ENCODE peak calls at places on chromosomes 4 and X, in ten cellular contexts. One of them, this sample, is unnamed.
A peak's percentile ranks its signal among the peaks of the same experiment; 100 is the strongest.

GRCh38 chrX:150478496-150479492 is 89.6 kb upstream of the MTM1 start:
- DNase-seq in CD8-positive, alpha-beta T cell: no peak
- DNase-seq in testis: no peak
- DNase-seq in lower lobe of right lung: no peak
- DNase-seq in CD4-positive, alpha-beta memory T cell: peak; percentile 20
- DNase-seq in tibial artery: no peak
- DNase-seq in endodermal cell: no peak
- DNase-seq in GM12878: no peak
- DNase-seq in upper lobe of right lung: no peak
- DNase-seq in ovary: no peak
- DNase-seq in this sample: no peak

GRCh38 chrX:36434521-36434920 is 515.0 kb downstream of the CFAP47 start:
- DNase-seq in CD8-positive, alpha-beta T cell: no peak
- DNase-seq in testis: no peak
- DNase-seq in lower lobe of right lung: no peak
- DNase-seq in CD4-positive, alpha-beta memory T cell: no peak
- DNase-seq in tibial artery: no peak
- DNase-seq in endodermal cell: no peak
- DNase-seq in GM12878: no peak
- DNase-seq in upper lobe of right lung: no peak
- DNase-seq in ovary: no peak
- DNase-seq in this sample: no peak

GRCh38 chr4:140149851-140150635 is 3.9 kb downstream of the MAML3 start:
- DNase-seq in CD8-positive, alpha-beta T cell: peak; percentile 43
- DNase-seq in testis: peak; percentile 87
- DNase-seq in lower lobe of right lung: peak; percentile 84
- DNase-seq in CD4-positive, alpha-beta memory T cell: peak; percentile 63
- DNase-seq in tibial artery: peak; percentile 75
- DNase-seq in endodermal cell: peak; percentile 89
- DNase-seq in GM12878: no peak
- DNase-seq in upper lobe of right lung: peak; percentile 88
- DNase-seq in ovary: peak; percentile 85
- DNase-seq in this sample: peak; percentile 78

GRCh38 chrX:70026112-70026850 is 23.5 kb downstream of the AWAT2 start:
- DNase-seq in CD8-positive, alpha-beta T cell: no peak
- DNase-seq in testis: no peak
- DNase-seq in lower lobe of right lung: no peak
- DNase-seq in CD4-positive, alpha-beta memory T cell: no peak
- DNase-seq in tibial artery: no peak
- DNase-seq in endodermal cell: no peak
- DNase-seq in GM12878: no peak
- DNase-seq in upper lobe of right lung: no peak
- DNase-seq in ovary: no peak
- DNase-seq in this sample: no peak

GRCh38 chrX:23525531-23525930 is 141.8 kb upstream of the PRDX4 start:
- DNase-seq in CD8-positive, alpha-beta T cell: no peak
- DNase-seq in testis: no peak
- DNase-seq in lower lobe of right lung: no peak
- DNase-seq in CD4-positive, alpha-beta memory T cell: no peak
- DNase-seq in tibial artery: no peak
- DNase-seq in endodermal cell: no peak
- DNase-seq in GM12878: no peak
- DNase-seq in upper lobe of right lung: no peak
- DNase-seq in ovary: no peak
- DNase-seq in this sample: no peak

GRCh38 chr4:103429283-103429682 is 231.1 kb upstream of the CENPE start:
- DNase-seq in CD8-positive, alpha-beta T cell: no peak
- DNase-seq in testis: peak; percentile 32
- DNase-seq in lower lobe of right lung: no peak
- DNase-seq in CD4-positive, alpha-beta memory T cell: no peak
- DNase-seq in tibial artery: no peak
- DNase-seq in endodermal cell: peak; percentile 80
- DNase-seq in GM12878: no peak
- DNase-seq in upper lobe of right lung: no peak
- DNase-seq in ovary: no peak
- DNase-seq in this sample: no peak

GRCh38 chr4:108681321-108681809 is 31.0 kb downstream of the OSTC start:
- DNase-seq in CD8-positive, alpha-beta T cell: no peak
- DNase-seq in testis: no peak
- DNase-seq in lower lobe of right lung: no peak
- DNase-seq in CD4-positive, alpha-beta memory T cell: no peak
- DNase-seq in tibial artery: no peak
- DNase-seq in endodermal cell: no peak
- DNase-seq in GM12878: no peak
- DNase-seq in upper lobe of right lung: no peak
- DNase-seq in ovary: no peak
- DNase-seq in this sample: no peak

GRCh38 chrX:27254663-27255062 is 208.5 kb downstream of the PPP4R3C start:
- DNase-seq in CD8-positive, alpha-beta T cell: no peak
- DNase-seq in testis: no peak
- DNase-seq in lower lobe of right lung: no peak
- DNase-seq in CD4-positive, alpha-beta memory T cell: no peak
- DNase-seq in tibial artery: no peak
- DNase-seq in endodermal cell: no peak
- DNase-seq in GM12878: no peak
- DNase-seq in upper lobe of right lung: no peak
- DNase-seq in ovary: no peak
- DNase-seq in this sample: no peak

GRCh38 chr4:26594371-26594770 is 10.5 kb downstream of the TBC1D19 start:
- DNase-seq in CD8-positive, alpha-beta T cell: no peak
- DNase-seq in testis: no peak
- DNase-seq in lower lobe of right lung: no peak
- DNase-seq in CD4-positive, alpha-beta memory T cell: no peak
- DNase-seq in tibial artery: no peak
- DNase-seq in endodermal cell: no peak
- DNase-seq in GM12878: no peak
- DNase-seq in upper lobe of right lung: no peak
- DNase-seq in ovary: no peak
- DNase-seq in this sample: no peak

GRCh38 chr4:26584725-26585124 is 841 bp downstream of the TBC1D19 start:
- DNase-seq in CD8-positive, alpha-beta T cell: no peak
- DNase-seq in testis: no peak
- DNase-seq in lower lobe of right lung: no peak
- DNase-seq in CD4-positive, alpha-beta memory T cell: no peak
- DNase-seq in tibial artery: no peak
- DNase-seq in endodermal cell: no peak
- DNase-seq in GM12878: no peak
- DNase-seq in upper lobe of right lung: no peak
- DNase-seq in ovary: no peak
- DNase-seq in this sample: no peak

GRCh38 chr4:26594778-26595177 is 10.9 kb downstream of the TBC1D19 start:
- DNase-seq in CD8-positive, alpha-beta T cell: no peak
- DNase-seq in testis: no peak
- DNase-seq in lower lobe of right lung: no peak
- DNase-seq in CD4-positive, alpha-beta memory T cell: no peak
- DNase-seq in tibial artery: no peak
- DNase-seq in endodermal cell: no peak
- DNase-seq in GM12878: no peak
- DNase-seq in upper lobe of right lung: no peak
- DNase-seq in ovary: no peak
- DNase-seq in this sample: no peak

GRCh38 chr4:26590639-26591038 is 6.8 kb downstream of the TBC1D19 start:
- DNase-seq in CD8-positive, alpha-beta T cell: no peak
- DNase-seq in testis: no peak
- DNase-seq in lower lobe of right lung: no peak
- DNase-seq in CD4-positive, alpha-beta memory T cell: no peak
- DNase-seq in tibial artery: no peak
- DNase-seq in endodermal cell: no peak
- DNase-seq in GM12878: no peak
- DNase-seq in upper lobe of right lung: no peak
- DNase-seq in ovary: no peak
- DNase-seq in this sample: no peak

DNA sequence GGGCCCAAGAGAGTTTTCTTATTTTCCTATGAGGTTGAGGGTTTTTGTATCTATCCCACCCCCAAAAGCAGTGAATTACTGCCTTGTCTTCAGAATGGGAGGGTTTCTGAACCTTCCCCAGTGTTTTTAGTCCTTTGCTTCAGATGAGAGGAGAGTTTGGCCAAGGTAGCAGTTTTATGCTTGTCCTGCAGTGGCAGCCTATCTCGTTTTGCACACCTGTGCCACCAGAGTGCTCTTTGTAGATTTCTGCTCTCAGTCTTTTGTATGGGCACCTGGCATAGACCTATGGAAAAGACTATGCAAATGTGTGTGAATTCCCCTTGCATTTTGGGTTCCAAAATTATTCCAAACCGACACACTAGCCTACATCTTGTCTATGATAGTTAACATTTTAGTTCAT is 5.8 kb downstream of the TBC1D19 start:
- DNase-seq in CD8-positive, alpha-beta T cell: no peak
- DNase-seq in testis: no peak
- DNase-seq in lower lobe of right lung: no peak
- DNase-seq in CD4-positive, alpha-beta memory T cell: no peak
- DNase-seq in tibial artery: no peak
- DNase-seq in endodermal cell: peak; percentile 44
- DNase-seq in GM12878: no peak
- DNase-seq in upper lobe of right lung: no peak
- DNase-seq in ovary: no peak
- DNase-seq in this sample: no peak
- H3K27me3 ChIP-seq in CD8-positive, alpha-beta T cell: no peaks in the 10 kb centered on the region
- H3K27me3 ChIP-seq in testis: no peaks in the 10 kb centered on the region
- H3K27me3 ChIP-seq in lower lobe of right lung: no peaks in the 10 kb centered on the region
- H3K27me3 ChIP-seq in CD4-positive, alpha-beta memory T cell: no peaks in the 10 kb centered on the region
- H3K27me3 ChIP-seq in tibial artery: no peaks in the 10 kb centered on the region
- H3K27me3 ChIP-seq in endodermal cell: no peaks in the 10 kb centered on the region
- H3K27me3 ChIP-seq in GM12878: no peaks in the 10 kb centered on the region
- H3K27me3 ChIP-seq in upper lobe of right lung: no peaks in the 10 kb centered on the region
- H3K27me3 ChIP-seq in ovary: no peaks in the 10 kb centered on the region
- H3K27me3 ChIP-seq in this sample: no peaks in the 10 kb centered on the region

GRCh38 chr4:55635760-55636621 is at the start of gene NMU:
- DNase-seq in CD8-positive, alpha-beta T cell: no peak
- DNase-seq in testis: peak; percentile 42
- DNase-seq in lower lobe of right lung: peak; percentile 78
- DNase-seq in CD4-positive, alpha-beta memory T cell: peak; percentile 15
- DNase-seq in tibial artery: peak; percentile 24
- DNase-seq in endodermal cell: peak; percentile 85
- DNase-seq in GM12878: no peak
- DNase-seq in upper lobe of right lung: peak; percentile 86
- DNase-seq in ovary: peak; percentile 31
- DNase-seq in this sample: peak; percentile 17
- H3K27ac ChIP-seq in CD8-positive, alpha-beta T cell: no peak within 1 kb of the TSS
- H3K27ac ChIP-seq in testis: no peak within 1 kb of the TSS
- H3K27ac ChIP-seq in lower lobe of right lung: no peak within 1 kb of the TSS
- H3K27ac ChIP-seq in CD4-positive, alpha-beta memory T cell: no peak within 1 kb of the TSS
- H3K27ac ChIP-seq in tibial artery: no peak within 1 kb of the TSS
- H3K27ac ChIP-seq in endodermal cell: no peak within 1 kb of the TSS
- H3K27ac ChIP-seq in GM12878: no peak within 1 kb of the TSS
- H3K27ac ChIP-seq in upper lobe of right lung: no peak within 1 kb of the TSS
- H3K27ac ChIP-seq in ovary: no peak within 1 kb of the TSS
- H3K27ac ChIP-seq in this sample: peak within 1 kb of the TSS; percentile 75

DNA sequence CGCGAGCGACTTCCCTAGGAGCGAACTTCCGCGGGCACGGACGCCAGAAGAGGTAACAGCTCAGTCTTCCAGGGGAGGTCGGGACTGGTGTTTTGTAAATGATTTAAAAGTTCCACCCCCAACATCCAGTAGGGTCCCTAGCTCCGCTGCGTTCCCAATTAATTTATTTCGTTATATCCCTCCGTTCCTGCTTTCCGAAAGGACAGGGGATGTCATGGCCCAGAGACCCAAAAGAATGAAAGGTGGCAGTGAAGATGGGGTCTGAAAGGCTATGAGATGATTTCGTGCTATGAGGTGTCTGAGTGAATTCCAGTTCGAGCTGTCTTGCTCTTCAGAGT is 373 bp upstream of the SMIM43 start:
- DNase-seq in CD8-positive, alpha-beta T cell: no peak
- DNase-seq in testis: no peak
- DNase-seq in lower lobe of right lung: no peak
- DNase-seq in CD4-positive, alpha-beta memory T cell: no peak
- DNase-seq in tibial artery: no peak
- DNase-seq in endodermal cell: no peak
- DNase-seq in GM12878: no peak
- DNase-seq in upper lobe of right lung: no peak
- DNase-seq in ovary: no peak
- DNase-seq in this sample: no peak
- H3K4me3 ChIP-seq in CD8-positive, alpha-beta T cell: no peak overlapping the region
- H3K4me3 ChIP-seq in testis: peak overlapping the region; percentile 55
- H3K4me3 ChIP-seq in lower lobe of right lung: peak overlapping the region; percentile 47
- H3K4me3 ChIP-seq in CD4-positive, alpha-beta memory T cell: no peak overlapping the region
- H3K4me3 ChIP-seq in tibial artery: peak overlapping the region; percentile 20
- H3K4me3 ChIP-seq in endodermal cell: peak overlapping the region; percentile 80
- H3K4me3 ChIP-seq in GM12878: peak overlapping the region; percentile 2
- H3K4me3 ChIP-seq in upper lobe of right lung: peak overlapping the region; percentile 46
- H3K4me3 ChIP-seq in ovary: no peak overlapping the region
- H3K4me3 ChIP-seq in this sample: no peak overlapping the region

GRCh38 chr4:3483471-3483921 is 20.4 kb downstream of the DOK7 start:
- DNase-seq in CD8-positive, alpha-beta T cell: no peak
- DNase-seq in testis: no peak
- DNase-seq in lower lobe of right lung: no peak
- DNase-seq in CD4-positive, alpha-beta memory T cell: no peak
- DNase-seq in tibial artery: peak; percentile 76
- DNase-seq in endodermal cell: no peak
- DNase-seq in GM12878: no peak
- DNase-seq in upper lobe of right lung: no peak
- DNase-seq in ovary: no peak
- DNase-seq in this sample: no peak

GRCh38 chr4:3481113-3481531 is 18.0 kb downstream of the DOK7 start:
- DNase-seq in CD8-positive, alpha-beta T cell: no peak
- DNase-seq in testis: no peak
- DNase-seq in lower lobe of right lung: no peak
- DNase-seq in CD4-positive, alpha-beta memory T cell: no peak
- DNase-seq in tibial artery: no peak
- DNase-seq in endodermal cell: peak; percentile 86
- DNase-seq in GM12878: no peak
- DNase-seq in upper lobe of right lung: no peak
- DNase-seq in ovary: no peak
- DNase-seq in this sample: no peak

GRCh38 chr4:3482707-3483106 is 19.6 kb downstream of the DOK7 start:
- DNase-seq in CD8-positive, alpha-beta T cell: no peak
- DNase-seq in testis: no peak
- DNase-seq in lower lobe of right lung: no peak
- DNase-seq in CD4-positive, alpha-beta memory T cell: no peak
- DNase-seq in tibial artery: no peak
- DNase-seq in endodermal cell: no peak
- DNase-seq in GM12878: no peak
- DNase-seq in upper lobe of right lung: no peak
- DNase-seq in ovary: no peak
- DNase-seq in this sample: no peak

GRCh38 chr4:3480528-3481112 is 17.5 kb downstream of the DOK7 start:
- DNase-seq in CD8-positive, alpha-beta T cell: peak; percentile 61
- DNase-seq in testis: peak; percentile 83
- DNase-seq in lower lobe of right lung: peak; percentile 80
- DNase-seq in CD4-positive, alpha-beta memory T cell: peak; percentile 67
- DNase-seq in tibial artery: peak; percentile 56
- DNase-seq in endodermal cell: peak; percentile 99
- DNase-seq in GM12878: no peak
- DNase-seq in upper lobe of right lung: peak; percentile 85
- DNase-seq in ovary: peak; percentile 88
- DNase-seq in this sample: peak; percentile 64

DNA sequence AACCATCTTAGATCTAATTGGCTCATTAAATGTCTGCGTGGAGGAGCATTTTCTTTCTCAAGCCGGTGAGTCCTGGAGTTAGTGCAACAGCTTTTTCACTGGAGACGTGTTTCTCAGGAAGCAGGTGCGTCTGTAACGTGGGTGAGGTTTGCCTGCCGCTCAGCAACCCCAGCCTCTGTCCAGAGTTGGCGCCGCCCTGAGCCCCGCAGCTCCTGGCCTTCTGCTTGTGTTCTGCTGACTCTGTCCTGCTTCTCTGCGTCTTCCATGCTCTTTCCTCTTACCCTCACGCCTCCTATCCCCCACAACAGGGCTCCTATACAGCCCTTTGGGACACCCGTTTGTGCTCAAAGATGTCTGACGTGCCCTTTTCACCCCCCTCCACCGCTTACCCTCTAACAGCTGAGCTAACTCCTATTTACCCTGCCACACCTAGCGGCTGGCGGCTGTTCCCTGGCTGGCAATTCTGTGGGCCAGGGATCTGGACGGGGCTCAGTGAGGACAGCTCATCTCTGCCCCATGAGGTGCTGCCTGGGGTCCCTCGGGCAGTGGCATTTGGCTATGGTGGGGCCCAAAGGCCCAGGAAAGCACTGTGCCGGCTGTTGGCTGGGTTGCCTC is 18.8 kb downstream of the DOK7 start:
- DNase-seq in CD8-positive, alpha-beta T cell: no peak
- DNase-seq in testis: no peak
- DNase-seq in lower lobe of right lung: no peak
- DNase-seq in CD4-positive, alpha-beta memory T cell: no peak
- DNase-seq in tibial artery: no peak
- DNase-seq in endodermal cell: no peak
- DNase-seq in GM12878: no peak
- DNase-seq in upper lobe of right lung: no peak
- DNase-seq in ovary: no peak
- DNase-seq in this sample: no peak
- H3K27me3 ChIP-seq in CD8-positive, alpha-beta T cell: peaks cover 13% of the 10 kb centered on the region
- H3K27me3 ChIP-seq in testis: no peaks in the 10 kb centered on the region
- H3K27me3 ChIP-seq in lower lobe of right lung: peaks cover 54% of the 10 kb centered on the region
- H3K27me3 ChIP-seq in CD4-positive, alpha-beta memory T cell: no peaks in the 10 kb centered on the region
- H3K27me3 ChIP-seq in tibial artery: peaks cover 8% of the 10 kb centered on the region
- H3K27me3 ChIP-seq in endodermal cell: no peaks in the 10 kb centered on the region
- H3K27me3 ChIP-seq in GM12878: peaks cover 6% of the 10 kb centered on the region
- H3K27me3 ChIP-seq in upper lobe of right lung: peaks cover 41% of the 10 kb centered on the region
- H3K27me3 ChIP-seq in ovary: no peaks in the 10 kb centered on the region
- H3K27me3 ChIP-seq in this sample: peaks cover 13% of the 10 kb centered on the region

This sample was measured in CD8-positive, alpha-beta memory T cell.